ENCODE peak calls at places on chromosomes 6 and 20, in eight cellular contexts. H is cardiac muscle cell; A is CD4-positive, CD25-positive, alpha-beta regulatory T cell; F is ovary; B is left lung; N is tibial artery; Q is CD4-positive, alpha-beta memory T cell; O is astrocyte. T is an unnamed sample.

GRCh38 chr20:16292227-16292626 is 281.0 kb downstream of the KIF16B start:
- DNase-seq in B (no peak), A (no peak), Q (no peak), H (no peak), O (no peak), F (no peak), N (no peak), T (no peak)

GRCh38 chr6:7505196-7505699 is 36.2 kb upstream of the DSP start:
- DNase-seq in N (no peak), H (peak; percentile 36), Q (no peak), O (peak; percentile 91), B (peak; percentile 70), A (no peak), F (no peak), T (peak; percentile 83)

GRCh38 chr6:165403006-165403405 is 93.6 kb upstream of the C6orf118 start:
- DNase-seq in B (no peak), O (no peak), A (no peak), H (no peak), Q (no peak), N (no peak), F (no peak), T (no peak)

GRCh38 chr6:170292111-170292777 is 1.4 kb upstream of the DLL1 start:
- DNase-seq in Q (no peak), N (peak; percentile 56), B (no peak), F (no peak), A (no peak), H (no peak), O (no peak), T (peak; percentile 38)

GRCh38 chr6:33694401-33694931 is 17.0 kb downstream of the UQCC2 start:
- DNase-seq in F (no peak), B (no peak), Q (peak; percentile 86), N (no peak), O (peak; percentile 48), H (peak; percentile 30), A (peak; percentile 86), T (no peak)

GRCh38 chr20:49583669-49584417 is 15.9 kb upstream of the PTGIS start:
- DNase-seq in A (no peak), Q (no peak), O (peak; percentile 99), B (no peak), F (peak; percentile 89), H (peak; percentile 32), N (peak; percentile 93), T (peak; percentile 32)

GRCh38 chr20:58634818-58635665 is 16.0 kb upstream of the STX16 start:
- DNase-seq in Q (no peak), F (peak; percentile 28), O (no peak), B (no peak), A (peak; percentile 36), H (no peak), N (peak; percentile 64), T (no peak)

GRCh38 chr6:166621114-166621540 is 5.9 kb downstream of the RPS6KA2 start:
- DNase-seq in H (no peak), F (no peak), O (no peak), A (no peak), N (no peak), B (no peak), Q (no peak), T (no peak)

GRCh38 chr6:147053311-147053921 is 150.8 kb upstream of the STXBP5 start:
- DNase-seq in N (no peak), F (no peak), O (no peak), B (no peak), H (no peak), A (no peak), Q (no peak), T (no peak)

GRCh38 chr6:166862287-166862977 is 93.9 kb downstream of the RNASET2 start:
- DNase-seq in Q (peak; percentile 58), A (peak; percentile 39), F (peak; percentile 19), O (peak; percentile 2), B (no peak), N (no peak), H (peak; percentile 70), T (peak; percentile 48)

DNA sequence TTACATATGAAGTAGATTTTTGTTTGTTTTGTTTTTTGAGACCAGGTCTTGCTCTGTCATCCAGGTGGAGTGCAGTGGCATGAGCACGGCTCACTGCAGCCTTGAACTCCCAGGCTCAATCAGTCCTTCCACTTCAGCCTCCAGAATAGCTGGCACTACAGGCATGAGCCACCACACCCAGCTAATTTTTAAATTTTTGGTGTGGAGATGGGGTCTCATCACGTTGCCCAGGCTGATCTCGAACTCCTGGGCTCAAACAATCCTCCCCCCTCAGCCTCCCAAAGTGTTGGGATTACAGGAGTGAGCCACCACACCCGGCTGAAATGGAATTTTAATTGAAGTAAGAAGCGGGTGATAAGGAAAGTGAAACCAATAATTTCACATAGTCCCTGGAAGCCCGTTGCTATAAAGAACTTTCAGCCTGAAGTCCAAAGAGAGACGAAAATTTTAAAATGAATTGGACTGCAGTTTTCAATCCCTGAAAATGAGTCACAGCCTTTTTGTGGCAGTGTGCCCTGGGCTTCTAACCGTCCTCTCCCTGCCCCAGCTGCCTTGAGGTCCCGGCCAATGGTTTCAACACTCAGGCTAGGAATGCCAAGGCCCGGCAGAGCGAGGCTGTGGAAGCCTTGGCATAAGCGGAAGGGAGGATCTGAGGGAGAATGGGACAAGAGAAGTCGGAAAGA is 757 bp downstream of the RAET1E start:
- DNase-seq in N (peak; percentile 97), F (peak; percentile 91), Q (no peak), O (peak; percentile 85), A (no peak), B (no peak), H (no peak), T (peak; percentile 38)
- H3K4me3 ChIP-seq in N (peak overlapping the region; percentile 49), F (peak overlapping the region; percentile 25), Q (no peak overlapping the region), O (peak overlapping the region; percentile 11), A (no peak overlapping the region), B (no peak overlapping the region), H (no peak overlapping the region), T (no peak overlapping the region)

GRCh38 chr20:35303382-35303734 is 11.1 kb upstream of the FAM83C start:
- DNase-seq in F (no peak), N (no peak), Q (no peak), H (no peak), A (no peak), O (no peak), B (no peak), T (no peak)
- H3K4me1 ChIP-seq in F (no peaks in the 10 kb centered on the region), N (peaks cover 11% of the 10 kb centered on the region), Q (peaks cover 6% of the 10 kb centered on the region), H (no peaks in the 10 kb centered on the region), A (peaks cover 7% of the 10 kb centered on the region), O (peaks cover 73% of the 10 kb centered on the region), B (peaks cover 21% of the 10 kb centered on the region), T (peaks cover 30% of the 10 kb centered on the region)

DNA sequence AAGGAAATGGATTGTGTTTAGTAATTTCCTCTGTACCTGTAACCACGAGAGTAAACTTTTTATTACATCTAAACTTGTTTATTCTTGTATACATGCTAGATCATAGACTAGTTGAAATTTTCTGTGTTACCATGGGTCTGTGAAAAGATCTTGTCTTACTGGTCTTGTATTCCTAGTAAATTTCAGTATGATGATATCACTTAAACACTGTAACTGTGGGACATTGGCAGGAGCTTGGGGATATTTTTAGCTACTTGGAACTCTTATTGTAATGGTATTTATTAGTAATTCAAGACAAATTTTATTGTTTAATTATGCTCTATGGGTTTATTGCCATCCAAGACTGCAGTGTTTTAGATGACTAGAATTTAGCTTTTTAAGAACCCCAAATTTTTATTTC is 25.9 kb upstream of the TULP4 start:
- DNase-seq in A (no peak), Q (no peak), N (no peak), O (peak; percentile 88), H (no peak), B (no peak), F (no peak), T (no peak)
- H3K4me3 ChIP-seq in A (peak overlapping the region; percentile 34), Q (no peak overlapping the region), N (no peak overlapping the region), O (no peak overlapping the region), H (no peak overlapping the region), B (no peak overlapping the region), F (no peak overlapping the region), T (no peak overlapping the region)

DNA sequence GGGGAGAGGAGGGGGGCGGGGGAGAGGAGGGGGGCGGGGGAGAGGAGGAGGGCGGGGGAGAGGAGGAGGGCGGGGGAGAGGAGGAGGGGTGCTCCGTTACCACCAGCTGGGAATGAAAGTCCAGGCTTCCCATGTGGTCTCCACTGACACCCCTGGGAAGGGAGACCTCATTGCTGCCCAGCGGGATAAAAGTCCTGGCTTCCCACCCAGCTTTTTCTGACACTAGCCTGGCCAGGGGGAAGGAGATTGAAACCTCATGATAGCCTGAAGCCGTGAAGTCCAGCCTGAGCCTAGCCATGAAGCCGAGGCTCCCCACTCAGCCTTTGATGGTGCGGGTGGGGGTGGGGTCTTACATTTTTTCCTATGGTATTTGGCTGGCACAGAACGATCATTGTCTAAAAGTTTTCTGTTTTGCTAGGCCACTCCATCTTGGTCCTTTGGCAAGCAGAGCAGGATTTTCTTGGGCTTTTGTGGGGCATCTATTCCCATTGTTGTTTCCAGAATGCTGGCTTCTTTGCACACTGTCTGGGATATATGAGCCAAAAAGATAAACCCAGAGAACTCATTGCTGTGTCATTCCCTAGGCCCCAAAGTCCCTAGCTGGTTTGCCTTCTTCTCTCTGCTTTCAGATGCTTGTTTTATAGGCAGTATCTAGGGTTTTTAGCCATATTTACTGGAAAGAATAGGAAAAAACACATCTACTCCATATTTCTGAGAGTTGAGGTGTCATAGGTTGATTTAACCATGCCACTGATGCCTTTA is 67.9 kb upstream of the RNF24 start:
- DNase-seq in Q (no peak), N (no peak), A (no peak), F (no peak), B (no peak), H (no peak), O (no peak), T (peak; percentile 11)
- H3K4me1 ChIP-seq in Q (peaks cover 48% of the 10 kb centered on the region), N (no peaks in the 10 kb centered on the region), A (peaks cover 32% of the 10 kb centered on the region), F (peaks cover 6% of the 10 kb centered on the region), B (peaks cover 57% of the 10 kb centered on the region), H (peaks cover 14% of the 10 kb centered on the region), O (peaks cover 14% of the 10 kb centered on the region), T (no peaks in the 10 kb centered on the region)

T was measured in thyroid gland.